ENCODE peak calls at places on chromosomes 5 and 9, in ten cellular contexts. One of them, this sample, is unnamed. For H3K9me3 and H3K4me1, the result is how much of the 10 kb centered on the place peaks cover.

GRCh38 chr9:84141762-84142370 is 161.3 kb downstream of the RMI1 start:
- DNase-seq in mammary epithelial cell: no peak
- DNase-seq in naive thymus-derived CD4-positive, alpha-beta T cell: no peak
- DNase-seq in heart left ventricle: no peak
- DNase-seq in ovary: no peak
- DNase-seq in K562: no peak
- DNase-seq in left ventricle myocardium inferior: no peak
- DNase-seq in endodermal cell: no peak
- DNase-seq in neuronal stem cell: no peak
- DNase-seq in mucosa of descending colon: no peak
- DNase-seq in this sample: no peak

GRCh38 chr9:135563858-135564257 is 2.3 kb downstream of the PAEP start:
- DNase-seq in K562: no peak
- DNase-seq in neuronal stem cell: no peak
- DNase-seq in mucosa of descending colon: no peak
- DNase-seq in endodermal cell: peak
- DNase-seq in naive thymus-derived CD4-positive, alpha-beta T cell: no peak
- DNase-seq in ovary: no peak
- DNase-seq in mammary epithelial cell: no peak
- DNase-seq in left ventricle myocardium inferior: no peak
- DNase-seq in heart left ventricle: no peak
- DNase-seq in this sample: no peak

GRCh38 chr9:134959971-134960310 is 42.2 kb upstream of the FCN1 start:
- DNase-seq in mammary epithelial cell: no peak
- DNase-seq in mucosa of descending colon: peak
- DNase-seq in K562: no peak
- DNase-seq in naive thymus-derived CD4-positive, alpha-beta T cell: no peak
- DNase-seq in endodermal cell: no peak
- DNase-seq in ovary: peak
- DNase-seq in neuronal stem cell: no peak
- DNase-seq in left ventricle myocardium inferior: no peak
- DNase-seq in heart left ventricle: no peak
- DNase-seq in this sample: no peak

GRCh38 chr5:55432549-55432948 is 102.2 kb downstream of the PLPP1 start:
- DNase-seq in left ventricle myocardium inferior: no peak
- DNase-seq in neuronal stem cell: no peak
- DNase-seq in ovary: no peak
- DNase-seq in mammary epithelial cell: no peak
- DNase-seq in endodermal cell: no peak
- DNase-seq in K562: no peak
- DNase-seq in heart left ventricle: no peak
- DNase-seq in naive thymus-derived CD4-positive, alpha-beta T cell: no peak
- DNase-seq in mucosa of descending colon: no peak
- DNase-seq in this sample: no peak

GRCh38 chr5:163503106-163504090 is 2.0 kb upstream of the MAT2B start:
- DNase-seq in endodermal cell: peak
- DNase-seq in mammary epithelial cell: peak
- DNase-seq in left ventricle myocardium inferior: peak
- DNase-seq in heart left ventricle: peak
- DNase-seq in ovary: peak
- DNase-seq in K562: peak
- DNase-seq in naive thymus-derived CD4-positive, alpha-beta T cell: peak
- DNase-seq in neuronal stem cell: peak
- DNase-seq in mucosa of descending colon: peak
- DNase-seq in this sample: peak

GRCh38 chr5:157109744-157110143 is 900 bp upstream of the HAVCR2 start:
- DNase-seq in ovary: no peak
- DNase-seq in left ventricle myocardium inferior: no peak
- DNase-seq in heart left ventricle: no peak
- DNase-seq in naive thymus-derived CD4-positive, alpha-beta T cell: peak
- DNase-seq in K562: no peak
- DNase-seq in neuronal stem cell: no peak
- DNase-seq in mammary epithelial cell: no peak
- DNase-seq in mucosa of descending colon: no peak
- DNase-seq in endodermal cell: no peak
- DNase-seq in this sample: no peak

GRCh38 chr5:6389397-6389796 is 11.1 kb upstream of the MED10 start:
- DNase-seq in K562: no peak
- DNase-seq in mucosa of descending colon: no peak
- DNase-seq in left ventricle myocardium inferior: no peak
- DNase-seq in ovary: no peak
- DNase-seq in mammary epithelial cell: no peak
- DNase-seq in endodermal cell: no peak
- DNase-seq in naive thymus-derived CD4-positive, alpha-beta T cell: no peak
- DNase-seq in heart left ventricle: no peak
- DNase-seq in neuronal stem cell: no peak
- DNase-seq in this sample: no peak

GRCh38 chr9:9893837-9894236 is 719.0 kb downstream of the PTPRD start:
- DNase-seq in left ventricle myocardium inferior: no peak
- DNase-seq in K562: no peak
- DNase-seq in heart left ventricle: no peak
- DNase-seq in ovary: no peak
- DNase-seq in mucosa of descending colon: no peak
- DNase-seq in endodermal cell: no peak
- DNase-seq in neuronal stem cell: no peak
- DNase-seq in naive thymus-derived CD4-positive, alpha-beta T cell: no peak
- DNase-seq in mammary epithelial cell: peak
- DNase-seq in this sample: no peak

DNA sequence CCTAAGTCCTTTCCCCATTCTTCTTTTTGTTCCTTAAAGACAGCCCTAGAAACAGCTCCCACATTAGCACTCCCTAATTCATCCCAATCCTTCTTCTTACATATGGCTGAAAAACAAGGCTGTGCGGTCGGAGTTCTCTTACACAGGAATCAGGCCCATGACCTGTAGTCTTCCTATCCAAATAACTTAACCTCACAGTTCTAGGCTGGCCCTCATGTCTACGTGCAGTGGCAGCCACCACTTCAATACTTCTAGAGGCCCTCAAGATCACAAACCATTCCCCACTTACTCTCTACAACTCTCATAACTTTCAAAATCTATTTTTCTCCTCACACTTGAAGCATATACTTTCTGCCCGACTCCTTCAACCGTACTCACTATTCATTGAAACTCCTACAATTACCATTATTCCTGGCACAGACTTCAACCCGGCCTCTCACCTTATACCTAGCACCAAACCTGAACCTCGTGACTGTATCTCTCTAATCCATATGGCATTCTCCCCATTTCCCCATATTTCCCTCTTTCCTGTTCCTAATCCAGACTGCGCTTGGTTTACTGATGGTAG is 59.3 kb downstream of the RAPGEF6 start:
- DNase-seq in ovary: no peak
- DNase-seq in mammary epithelial cell: no peak
- DNase-seq in left ventricle myocardium inferior: no peak
- DNase-seq in endodermal cell: no peak
- DNase-seq in K562: no peak
- DNase-seq in naive thymus-derived CD4-positive, alpha-beta T cell: no peak
- DNase-seq in heart left ventricle: no peak
- DNase-seq in neuronal stem cell: no peak
- DNase-seq in mucosa of descending colon: no peak
- DNase-seq in this sample: no peak
- H3K9me3 ChIP-seq in ovary: under half
- H3K9me3 ChIP-seq in mammary epithelial cell: under half
- H3K9me3 ChIP-seq in left ventricle myocardium inferior: under half
- H3K9me3 ChIP-seq in endodermal cell: under half
- H3K9me3 ChIP-seq in K562: under half
- H3K9me3 ChIP-seq in naive thymus-derived CD4-positive, alpha-beta T cell: under half
- H3K9me3 ChIP-seq in heart left ventricle: under half
- H3K9me3 ChIP-seq in neuronal stem cell: under half
- H3K9me3 ChIP-seq in mucosa of descending colon: under half
- H3K9me3 ChIP-seq in this sample: under half

GRCh38 chr5:128196791-128197190 is 113.2 kb downstream of the SLC12A2 start:
- DNase-seq in mammary epithelial cell: no peak
- DNase-seq in neuronal stem cell: no peak
- DNase-seq in K562: peak
- DNase-seq in heart left ventricle: no peak
- DNase-seq in mucosa of descending colon: no peak
- DNase-seq in ovary: no peak
- DNase-seq in left ventricle myocardium inferior: no peak
- DNase-seq in naive thymus-derived CD4-positive, alpha-beta T cell: peak
- DNase-seq in endodermal cell: no peak
- DNase-seq in this sample: no peak

GRCh38 chr5:128195316-128195715 is 111.8 kb downstream of the SLC12A2 start:
- DNase-seq in mucosa of descending colon: no peak
- DNase-seq in endodermal cell: no peak
- DNase-seq in mammary epithelial cell: no peak
- DNase-seq in heart left ventricle: no peak
- DNase-seq in neuronal stem cell: no peak
- DNase-seq in naive thymus-derived CD4-positive, alpha-beta T cell: no peak
- DNase-seq in K562: no peak
- DNase-seq in ovary: no peak
- DNase-seq in left ventricle myocardium inferior: no peak
- DNase-seq in this sample: no peak

GRCh38 chr5:128197911-128198522 is 114.5 kb downstream of the SLC12A2 start:
- DNase-seq in endodermal cell: no peak
- DNase-seq in neuronal stem cell: no peak
- DNase-seq in K562: peak
- DNase-seq in naive thymus-derived CD4-positive, alpha-beta T cell: peak
- DNase-seq in heart left ventricle: no peak
- DNase-seq in left ventricle myocardium inferior: no peak
- DNase-seq in mucosa of descending colon: no peak
- DNase-seq in mammary epithelial cell: no peak
- DNase-seq in ovary: no peak
- DNase-seq in this sample: no peak

GRCh38 chr5:128193676-128194390 is 110.3 kb downstream of the SLC12A2 start:
- DNase-seq in mucosa of descending colon: no peak
- DNase-seq in mammary epithelial cell: no peak
- DNase-seq in neuronal stem cell: no peak
- DNase-seq in left ventricle myocardium inferior: no peak
- DNase-seq in K562: no peak
- DNase-seq in endodermal cell: no peak
- DNase-seq in naive thymus-derived CD4-positive, alpha-beta T cell: no peak
- DNase-seq in ovary: no peak
- DNase-seq in heart left ventricle: no peak
- DNase-seq in this sample: no peak

GRCh38 chr5:128196080-128196479 is 112.5 kb downstream of the SLC12A2 start:
- DNase-seq in heart left ventricle: no peak
- DNase-seq in K562: no peak
- DNase-seq in neuronal stem cell: no peak
- DNase-seq in ovary: no peak
- DNase-seq in left ventricle myocardium inferior: no peak
- DNase-seq in mucosa of descending colon: no peak
- DNase-seq in naive thymus-derived CD4-positive, alpha-beta T cell: no peak
- DNase-seq in endodermal cell: no peak
- DNase-seq in mammary epithelial cell: no peak
- DNase-seq in this sample: no peak
- H3K4me3 ChIP-seq in heart left ventricle: no peak
- H3K4me3 ChIP-seq in K562: no peak
- H3K4me3 ChIP-seq in neuronal stem cell: no peak
- H3K4me3 ChIP-seq in ovary: no peak
- H3K4me3 ChIP-seq in left ventricle myocardium inferior: no peak
- H3K4me3 ChIP-seq in mucosa of descending colon: no peak
- H3K4me3 ChIP-seq in naive thymus-derived CD4-positive, alpha-beta T cell: no peak
- H3K4me3 ChIP-seq in endodermal cell: no peak
- H3K4me3 ChIP-seq in mammary epithelial cell: no peak
- H3K4me3 ChIP-seq in this sample: no peak

GRCh38 chr9:120937127-120937526 is 10.5 kb upstream of the TRAF1 start:
- DNase-seq in heart left ventricle: peak
- DNase-seq in neuronal stem cell: no peak
- DNase-seq in ovary: peak
- DNase-seq in left ventricle myocardium inferior: peak
- DNase-seq in K562: no peak
- DNase-seq in mammary epithelial cell: no peak
- DNase-seq in naive thymus-derived CD4-positive, alpha-beta T cell: no peak
- DNase-seq in mucosa of descending colon: no peak
- DNase-seq in endodermal cell: peak
- DNase-seq in this sample: no peak

GRCh38 chr9:120937596-120937995 is 11.0 kb upstream of the TRAF1 start:
- DNase-seq in mammary epithelial cell: no peak
- DNase-seq in K562: no peak
- DNase-seq in neuronal stem cell: no peak
- DNase-seq in heart left ventricle: no peak
- DNase-seq in mucosa of descending colon: no peak
- DNase-seq in ovary: no peak
- DNase-seq in naive thymus-derived CD4-positive, alpha-beta T cell: no peak
- DNase-seq in left ventricle myocardium inferior: no peak
- DNase-seq in endodermal cell: peak
- DNase-seq in this sample: no peak

GRCh38 chr9:120935383-120935857 is 8.8 kb upstream of the TRAF1 start:
- DNase-seq in ovary: peak
- DNase-seq in heart left ventricle: peak
- DNase-seq in naive thymus-derived CD4-positive, alpha-beta T cell: no peak
- DNase-seq in K562: peak
- DNase-seq in endodermal cell: peak
- DNase-seq in mucosa of descending colon: peak
- DNase-seq in mammary epithelial cell: peak
- DNase-seq in neuronal stem cell: no peak
- DNase-seq in left ventricle myocardium inferior: peak
- DNase-seq in this sample: peak

GRCh38 chr9:120936764-120937122 is 10.1 kb upstream of the TRAF1 start:
- DNase-seq in left ventricle myocardium inferior: no peak
- DNase-seq in K562: no peak
- DNase-seq in naive thymus-derived CD4-positive, alpha-beta T cell: no peak
- DNase-seq in mucosa of descending colon: no peak
- DNase-seq in mammary epithelial cell: no peak
- DNase-seq in ovary: no peak
- DNase-seq in heart left ventricle: no peak
- DNase-seq in endodermal cell: no peak
- DNase-seq in neuronal stem cell: no peak
- DNase-seq in this sample: no peak

GRCh38 chr9:120936011-120936763 is 9.6 kb upstream of the TRAF1 start:
- DNase-seq in heart left ventricle: peak
- DNase-seq in mammary epithelial cell: peak
- DNase-seq in K562: peak
- DNase-seq in naive thymus-derived CD4-positive, alpha-beta T cell: peak
- DNase-seq in mucosa of descending colon: peak
- DNase-seq in ovary: peak
- DNase-seq in endodermal cell: peak
- DNase-seq in left ventricle myocardium inferior: peak
- DNase-seq in neuronal stem cell: peak
- DNase-seq in this sample: peak
- H3K4me1 ChIP-seq in heart left ventricle: under half
- H3K4me1 ChIP-seq in mammary epithelial cell: under half
- H3K4me1 ChIP-seq in K562: under half
- H3K4me1 ChIP-seq in naive thymus-derived CD4-positive, alpha-beta T cell: half or more
- H3K4me1 ChIP-seq in mucosa of descending colon: under half
- H3K4me1 ChIP-seq in ovary: under half
- H3K4me1 ChIP-seq in endodermal cell: under half
- H3K4me1 ChIP-seq in left ventricle myocardium inferior: half or more
- H3K4me1 ChIP-seq in neuronal stem cell: under half
- H3K4me1 ChIP-seq in this sample: under half

GRCh38 chr5:180213657-180214207 is 4.7 kb upstream of the RASGEF1C start:
- DNase-seq in naive thymus-derived CD4-positive, alpha-beta T cell: no peak
- DNase-seq in mucosa of descending colon: no peak
- DNase-seq in endodermal cell: no peak
- DNase-seq in left ventricle myocardium inferior: no peak
- DNase-seq in heart left ventricle: no peak
- DNase-seq in neuronal stem cell: no peak
- DNase-seq in mammary epithelial cell: no peak
- DNase-seq in ovary: no peak
- DNase-seq in K562: no peak
- DNase-seq in this sample: no peak

GRCh38 chr5:180214870-180215737 is 6.1 kb upstream of the RASGEF1C start:
- DNase-seq in neuronal stem cell: no peak
- DNase-seq in heart left ventricle: no peak
- DNase-seq in mucosa of descending colon: no peak
- DNase-seq in mammary epithelial cell: no peak
- DNase-seq in ovary: no peak
- DNase-seq in endodermal cell: no peak
- DNase-seq in left ventricle myocardium inferior: no peak
- DNase-seq in naive thymus-derived CD4-positive, alpha-beta T cell: no peak
- DNase-seq in K562: no peak
- DNase-seq in this sample: no peak

GRCh38 chr5:180216646-180217171 is 7.7 kb upstream of the RASGEF1C start:
- DNase-seq in mammary epithelial cell: no peak
- DNase-seq in endodermal cell: no peak
- DNase-seq in naive thymus-derived CD4-positive, alpha-beta T cell: no peak
- DNase-seq in heart left ventricle: no peak
- DNase-seq in K562: no peak
- DNase-seq in left ventricle myocardium inferior: no peak
- DNase-seq in ovary: no peak
- DNase-seq in mucosa of descending colon: no peak
- DNase-seq in neuronal stem cell: no peak
- DNase-seq in this sample: no peak

GRCh38 chr5:180217797-180218196 is 8.8 kb upstream of the RASGEF1C start:
- DNase-seq in mammary epithelial cell: no peak
- DNase-seq in heart left ventricle: no peak
- DNase-seq in neuronal stem cell: no peak
- DNase-seq in ovary: no peak
- DNase-seq in left ventricle myocardium inferior: no peak
- DNase-seq in endodermal cell: no peak
- DNase-seq in mucosa of descending colon: no peak
- DNase-seq in naive thymus-derived CD4-positive, alpha-beta T cell: no peak
- DNase-seq in K562: no peak
- DNase-seq in this sample: no peak

DNA sequence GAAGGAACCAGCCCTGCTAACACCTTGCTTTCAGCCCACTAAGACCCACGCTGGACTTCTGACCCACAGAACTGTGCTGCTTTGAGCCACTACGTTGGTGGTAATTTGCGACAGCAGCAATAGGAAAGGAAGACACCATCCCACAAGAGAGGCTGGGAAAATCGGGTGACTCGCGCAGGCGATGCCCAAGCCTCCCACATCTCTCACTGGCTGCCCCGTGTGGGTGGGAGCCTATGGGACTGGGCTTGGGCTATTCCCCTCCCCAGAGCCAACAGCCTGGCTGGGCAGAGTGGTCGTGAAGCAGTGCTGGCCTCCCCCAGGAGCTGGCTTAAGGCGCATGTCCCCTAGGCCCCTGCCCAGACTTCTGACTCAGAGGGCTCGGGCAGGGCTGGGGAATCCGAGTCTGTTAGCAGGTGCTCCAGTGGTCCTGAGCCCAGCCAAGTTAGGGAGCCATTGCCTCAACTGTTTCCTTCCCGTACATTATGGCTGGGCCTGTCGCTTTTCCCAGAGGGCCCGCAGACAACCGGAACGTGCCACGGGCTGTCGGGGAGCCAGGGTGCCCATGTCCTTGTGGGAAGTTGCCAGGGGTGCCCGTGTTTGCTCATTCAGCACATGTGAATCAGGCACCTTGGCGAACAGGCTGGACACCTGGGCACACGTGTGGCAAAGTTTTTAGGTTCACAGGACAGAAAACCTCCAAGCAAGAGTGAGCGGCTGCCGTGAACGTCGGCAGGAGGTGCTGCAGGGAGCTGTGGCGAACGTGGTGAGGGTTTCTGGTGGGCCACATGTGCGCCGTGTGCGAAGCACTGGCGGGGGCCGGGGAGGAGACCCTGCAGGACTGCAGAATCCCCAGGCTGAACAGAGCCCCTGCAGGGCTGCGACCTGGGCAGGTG is 7.0 kb upstream of the RASGEF1C start:
- DNase-seq in neuronal stem cell: no peak
- DNase-seq in mammary epithelial cell: no peak
- DNase-seq in left ventricle myocardium inferior: no peak
- DNase-seq in mucosa of descending colon: no peak
- DNase-seq in K562: no peak
- DNase-seq in endodermal cell: no peak
- DNase-seq in naive thymus-derived CD4-positive, alpha-beta T cell: no peak
- DNase-seq in ovary: no peak
- DNase-seq in heart left ventricle: no peak
- DNase-seq in this sample: no peak
- H3K9me3 ChIP-seq in neuronal stem cell: under half
- H3K9me3 ChIP-seq in mammary epithelial cell: under half
- H3K9me3 ChIP-seq in left ventricle myocardium inferior: half or more
- H3K9me3 ChIP-seq in mucosa of descending colon: under half
- H3K9me3 ChIP-seq in K562: under half
- H3K9me3 ChIP-seq in endodermal cell: under half
- H3K9me3 ChIP-seq in naive thymus-derived CD4-positive, alpha-beta T cell: under half
- H3K9me3 ChIP-seq in ovary: under half
- H3K9me3 ChIP-seq in heart left ventricle: half or more
- H3K9me3 ChIP-seq in this sample: under half

This sample was measured in lung.